ENCODE peak calls at places on chromosomes 11 and 22, in five cellular contexts. K is EL, L is HuH-7.5, V is endothelial cell, E is bronchial epithelial cell. T is an unnamed sample.

GRCh38 chr11:3989891-3990290 is 104.7 kb upstream of the RRM1 start:
- DNase-seq in K (no peak), V (no peak), E (no peak), L (no peak), T (no peak)

GRCh38 chr11:84247931-84248330 is 961.8 kb upstream of the CCDC90B start:
- DNase-seq in K (no peak), V (no peak), L (no peak), E (no peak), T (no peak)

GRCh38 chr11:45383229-45383628 is 97.1 kb upstream of the SYT13 start:
- DNase-seq in L (no peak), V (no peak), E (no peak), K (peak), T (peak)

GRCh38 chr22:35476341-35476740 is 64.3 kb upstream of the RASD2 start:
- DNase-seq in V (no peak), E (peak), L (no peak), K (no peak), T (no peak)

GRCh38 chr11:36365937-36366336 is 69.8 kb downstream of the PRR5L start:
- DNase-seq in V (no peak), K (no peak), L (no peak), E (no peak), T (no peak)

GRCh38 chr11:126697937-126698336 is 302.6 kb downstream of the KIRREL3 start:
- DNase-seq in E (no peak), K (no peak), V (no peak), L (no peak), T (no peak)

GRCh38 chr22:44892243-44892642 is 117.6 kb downstream of the PHF21B start:
- DNase-seq in K (no peak), E (no peak), L (no peak), V (no peak), T (no peak)

GRCh38 chr11:5564259-5565019 is 16.1 kb upstream of the OR52H1 start:
- DNase-seq in V (no peak), K (no peak), L (no peak), E (peak), T (peak)

GRCh38 chr11:76901144-76901543 is 40.4 kb downstream of the ACER3 start:
- DNase-seq in K (no peak), V (no peak), L (no peak), E (no peak), T (no peak)

GRCh38 chr22:19987394-19988306 is 29.0 kb downstream of the ARVCF start:
- DNase-seq in V (no peak), K (no peak), E (no peak), L (no peak), T (no peak)

GRCh38 chr22:45831394-45831793 is 145.6 kb downstream of the WNT7B start:
- DNase-seq in E (peak), K (peak), V (no peak), L (no peak), T (no peak)

GRCh38 chr11:119422505-119423416 is at the start of gene THY1:
- DNase-seq in K (peak), E (no peak), V (peak), L (no peak), T (no peak)

GRCh38 chr11:73193251-73194033 is 24.6 kb upstream of the P2RY2 start:
- DNase-seq in V (no peak), K (no peak), L (no peak), E (peak), T (peak)

GRCh38 chr11:107951105-107951504 is 22.9 kb downstream of the RAB39A start:
- DNase-seq in E (no peak), L (no peak), K (no peak), V (no peak), T (no peak)

GRCh38 chr11:122772945-122773344 is 65.4 kb upstream of the CRTAM start:
- DNase-seq in L (no peak), K (peak), V (no peak), E (no peak), T (no peak)

GRCh38 chr22:21447694-21448402 is 19.3 kb upstream of the TMEM191C start:
- DNase-seq in L (no peak), K (no peak), E (no peak), V (peak), T (no peak)

GRCh38 chr11:2739531-2740274 is 39.9 kb upstream of the KCNQ1OT1 start:
- DNase-seq in L (no peak), K (no peak), V (no peak), E (no peak), T (no peak)

GRCh38 chr11:8754241-8754640 is 71.6 kb downstream of the RPL27A start:
- DNase-seq in E (no peak), V (no peak), L (no peak), K (no peak), T (peak)

GRCh38 chr11:78414321-78415051 is 3.1 kb downstream of the GAB2 start:
- DNase-seq in V (no peak), E (peak), K (peak), L (peak), T (no peak)